ENCODE peak calls at places on chromosomes 1 and 21, in four cellular contexts. N is Right ventricle myocardium inferior, C is HEK293T, U is SJSA1. R is an unnamed sample.

GRCh38 chr21:28196981-28197380 is 795.7 kb downstream of the LTN1 start:
- DNase-seq in U (no peak), N (no peak), C (no peak), R (no peak)

GRCh38 chr1:40855513-40855912 is 6.7 kb downstream of the CITED4 start:
- DNase-seq in U (no peak), C (peak; percentile 30), N (no peak), R (no peak)

GRCh38 chr1:15305366-15305765 is 58.3 kb downstream of the FHAD1 start:
- DNase-seq in C (no peak), U (no peak), N (no peak), R (peak; percentile 9)

GRCh38 chr1:12075195-12076114 is 12.4 kb downstream of the TNFRSF8 start:
- DNase-seq in N (no peak), C (no peak), U (peak; percentile 81), R (peak; percentile 99)

GRCh38 chr1:32993215-32993566 is 28.6 kb upstream of the RNF19B start:
- DNase-seq in C (no peak), N (no peak), U (no peak), R (no peak)

GRCh38 chr1:232018512-232019340 is 392.1 kb downstream of the DISC1 start:
- DNase-seq in C (no peak), N (no peak), U (no peak), R (no peak)

GRCh38 chr1:224669400-224669799 is 53.3 kb downstream of the CNIH3 start:
- DNase-seq in U (no peak), N (no peak), C (no peak), R (no peak)

GRCh38 chr1:56644064-56644940 is 812 bp upstream of the PRKAA2 start:
- DNase-seq in U (peak; percentile 14), C (peak; percentile 60), N (no peak), R (no peak)

GRCh38 chr1:183609313-183609712 is 19.1 kb upstream of the NCF2 start:
- DNase-seq in N (peak; percentile 86), U (peak; percentile 37), C (no peak), R (peak; percentile 62)

GRCh38 chr1:48530727-48531351 is 58.8 kb upstream of the SPATA6 start:
- DNase-seq in C (peak; percentile 85), N (no peak), U (no peak), R (peak; percentile 5)

GRCh38 chr1:2148691-2149090 is 45.9 kb downstream of the FAAP20 start:
- DNase-seq in N (peak; percentile 67), U (no peak), C (no peak), R (no peak)

GRCh38 chr1:172559811-172560210 is 26.9 kb downstream of the SUCO start:
- DNase-seq in N (no peak), C (no peak), U (no peak), R (no peak)

GRCh38 chr1:195981448-195982139 is 626.6 kb downstream of the KCNT2 start:
- DNase-seq in U (no peak), C (no peak), N (no peak), R (peak; percentile 51)

GRCh38 chr21:45410151-45410864 is 5.3 kb downstream of the COL18A1 start:
- DNase-seq in C (no peak), U (no peak), N (peak; percentile 62), R (peak; percentile 76)